ENCODE peak calls at places on chromosomes 3 and 15, in six cellular contexts. A is GM12864; I is NCI-H2081; F is activated naive CD4-positive, alpha-beta T cell treated with anti-CD3 and anti-CD28 coated beads, Interleukin-2, amount 10 ng/mL, durations not matched to agents 7 days and 5 days; P is activated gamma-delta T cell treated with Interleukin-2 at 50 U/mL for 16 hours; V is WTC11. W is an unnamed sample.

GRCh38 chr15:59918994-59919951 is 84.8 kb upstream of the FOXB1 start:
- DNase-seq in A (peak), I (no peak), F (peak), P (no peak), V (no peak), W (no peak)

GRCh38 chr3:111269782-111270181 is 198.2 kb downstream of the NECTIN3 start:
- DNase-seq in A (no peak), I (no peak), F (no peak), P (no peak), V (no peak), W (no peak)

GRCh38 chr15:35986072-35986666 is 440.2 kb upstream of the DPH6 start:
- DNase-seq in A (no peak), I (no peak), F (no peak), P (no peak), V (no peak), W (no peak)

GRCh38 chr3:8501388-8502131 is at the start of gene LMCD1:
- DNase-seq in A (peak), I (peak), F (peak), P (peak), V (peak), W (peak)

GRCh38 chr3:194537732-194538247 is 51.0 kb upstream of the ATP13A3 start:
- DNase-seq in A (no peak), I (peak), F (no peak), P (no peak), V (no peak), W (no peak)

GRCh38 chr3:37595784-37596180 is 265.9 kb upstream of the CTDSPL start:
- DNase-seq in A (no peak), I (no peak), F (no peak), P (no peak), V (no peak), W (no peak)

GRCh38 chr15:62067448-62068044 is 769 bp downstream of the C2CD4A start:
- DNase-seq in A (no peak), I (peak), F (peak), P (no peak), V (peak), W (no peak)

GRCh38 chr3:186991470-186991869 is 61.1 kb downstream of the ST6GAL1 start:
- DNase-seq in A (no peak), I (no peak), F (no peak), P (no peak), V (no peak), W (no peak)

GRCh38 chr3:77931272-77932009 is 891.5 kb downstream of the ROBO2 start:
- DNase-seq in A (no peak), I (peak), F (no peak), P (no peak), V (no peak), W (no peak)

GRCh38 chr3:189049458-189050231 is 122.1 kb upstream of the TPRG1 start:
- DNase-seq in A (no peak), I (no peak), F (peak), P (no peak), V (peak), W (no peak)

GRCh38 chr3:86388848-86389247 is 602.1 kb downstream of the VGLL3 start:
- DNase-seq in A (no peak), I (peak), F (no peak), P (no peak), V (no peak), W (no peak)

W was measured in omental fat pad.